ENCODE peak calls at places on chromosome 16, in four cellular contexts. D is PC-9, G is AG04450, N is C1 segment of cervical spinal cord. H is an unnamed sample.

GRCh38 chr16:88353691-88354090 is 29.1 kb upstream of the ZNF469 start:
- DNase-seq in D (no peak), G (no peak), N (no peak), H (no peak)

GRCh38 chr16:91484-91883 is 13.5 kb downstream of the MPG start:
- DNase-seq in D (no peak), N (peak), G (no peak), H (no peak)

GRCh38 chr16:29791845-29792797 is 1.6 kb downstream of the KIF22 start:
- DNase-seq in N (no peak), G (no peak), D (no peak), H (no peak)

GRCh38 chr16:14300631-14301149 is 229.6 kb downstream of the MRTFB start:
- DNase-seq in N (no peak), D (peak), G (no peak), H (peak)

GRCh38 chr16:10668322-10669045 is 26.2 kb downstream of the TEKT5 start:
- DNase-seq in D (no peak), G (no peak), N (no peak), H (peak)

GRCh38 chr16:72850863-72851262 is 197.1 kb downstream of the ZFHX3 start:
- DNase-seq in G (no peak), N (no peak), D (no peak), H (no peak)

GRCh38 chr16:89210904-89211515 is 6.5 kb upstream of the ZNF778 start:
- DNase-seq in N (peak), D (no peak), G (no peak), H (no peak)

GRCh38 chr16:11963706-11964105 is 1.3 kb upstream of the TNFRSF17 start:
- DNase-seq in G (no peak), D (no peak), N (no peak), H (no peak)

GRCh38 chr16:85347213-85347591 is 234.9 kb upstream of the CIBAR2 start:
- DNase-seq in D (no peak), G (no peak), N (no peak), H (no peak)

H was measured in stimulated activated CD4-positive, alpha-beta T cell treated with anti-CD3 and anti-CD28 coated beads, Interleukin-4, amount 100 ng/mL, for 24 hours.